ENCODE peak calls at places on chromosomes 6 and 20, in nine cellular contexts. P, C, X, I, D, V, F, U and Q are unnamed samples. For H3K4me1, the result is how much of the 10 kb centered on the place peaks cover.

GRCh38 chr6:40907198-40907701 is 131.8 kb downstream of the UNC5CL start:
- DNase-seq in I (no peak), X (no peak), F (no peak), D (peak), C (no peak), U (peak), P (peak), V (no peak), Q (no peak)

GRCh38 chr20:1333462-1334369 is 4.8 kb upstream of the SDCBP2 start:
- DNase-seq in F (no peak), U (no peak), I (peak), V (no peak), D (no peak), P (no peak), C (peak), X (no peak), Q (peak)

GRCh38 chr6:169950558-169950957 is 199.1 kb downstream of the ERMARD start:
- DNase-seq in C (peak), X (no peak), D (no peak), I (peak), V (no peak), F (no peak), U (no peak), P (peak), Q (no peak)

GRCh38 chr6:130927305-130927704 is 100.1 kb downstream of the SMLR1 start:
- DNase-seq in U (no peak), P (no peak), V (no peak), D (no peak), I (no peak), C (no peak), X (no peak), F (no peak), Q (no peak)

GRCh38 chr6:24583463-24584389 is 62.3 kb downstream of the KIAA0319 start:
- DNase-seq in F (peak), D (peak), P (peak), X (peak), C (peak), U (peak), I (peak), V (peak), Q (peak)

GRCh38 chr6:145814035-145814500 is 527 bp downstream of the FBXO30 start:
- DNase-seq in C (no peak), F (peak), I (peak), U (no peak), P (peak), D (peak), X (no peak), V (peak), Q (no peak)

GRCh38 chr6:157789297-157789696 is 33.7 kb upstream of the SNX9 start:
- DNase-seq in C (no peak), D (no peak), V (no peak), P (no peak), X (no peak), U (no peak), I (no peak), F (no peak), Q (no peak)

GRCh38 chr20:62696999-62697398 is 11.6 kb upstream of the NTSR1 start:
- DNase-seq in X (no peak), U (no peak), F (no peak), P (no peak), C (no peak), V (no peak), I (no peak), D (no peak), Q (no peak)

GRCh38 chr6:32943864-32944263 is 3.0 kb upstream of the HLA-DMB start:
- DNase-seq in D (no peak), F (no peak), P (no peak), I (no peak), C (no peak), V (no peak), U (no peak), X (no peak), Q (no peak)

GRCh38 chr6:40391086-40391485 is 196.1 kb downstream of the LRFN2 start:
- DNase-seq in X (no peak), P (no peak), I (no peak), V (no peak), F (no peak), C (no peak), U (no peak), D (no peak), Q (no peak)

GRCh38 chr6:129923520-129923919 is 62.4 kb upstream of the TMEM244 start:
- DNase-seq in X (no peak), F (no peak), P (no peak), U (no peak), C (no peak), V (no peak), D (no peak), I (no peak), Q (no peak)

GRCh38 chr6:111565316-111566221 is 40.1 kb downstream of the TRAF3IP2 start:
- DNase-seq in X (no peak), P (peak), I (no peak), V (no peak), F (no peak), C (no peak), D (peak), U (no peak), Q (no peak)

GRCh38 chr20:40521962-40522361 is 167.1 kb downstream of the MAFB start:
- DNase-seq in P (no peak), F (no peak), C (no peak), V (no peak), I (no peak), D (no peak), X (no peak), U (no peak), Q (no peak)

DNA sequence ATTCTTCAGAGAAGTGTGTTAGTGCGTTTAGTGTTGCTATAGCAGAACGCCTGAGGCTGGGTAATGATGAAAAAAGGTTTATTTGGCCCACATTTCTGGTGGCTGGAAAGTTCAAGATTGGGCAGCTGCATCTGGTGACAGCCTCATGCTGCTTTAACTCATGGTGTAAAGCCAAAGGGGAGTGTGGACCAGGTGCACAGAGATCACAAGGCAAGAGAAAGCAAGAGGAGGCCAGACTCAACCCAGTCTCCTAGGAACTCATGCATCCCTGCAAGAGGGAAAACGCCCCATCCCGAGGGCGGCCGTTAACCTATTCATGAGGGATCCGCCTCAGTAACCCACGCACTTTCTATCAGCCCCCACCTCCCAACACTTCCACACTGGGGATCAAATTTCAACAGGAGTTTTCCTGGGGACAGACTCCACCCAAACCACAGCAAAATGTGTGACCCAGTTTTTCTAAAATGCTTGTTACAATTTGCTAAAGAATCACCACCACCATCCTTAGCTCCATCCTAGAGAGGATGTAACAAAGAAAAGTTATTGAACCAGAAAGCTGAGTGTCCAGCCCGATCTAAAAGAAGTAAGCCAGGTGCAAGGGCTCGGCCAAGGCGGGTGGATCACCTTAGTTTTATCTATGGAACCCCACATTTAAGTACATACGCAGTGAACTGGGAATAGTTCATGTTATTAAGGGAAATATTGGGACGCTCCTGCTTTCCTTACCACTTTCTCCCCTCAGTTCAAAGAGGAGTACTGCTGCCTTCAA is 164.8 kb downstream of the QKI start:
- DNase-seq in I (no peak), P (no peak), C (no peak), D (no peak), F (no peak), X (no peak), V (no peak), U (no peak), Q (no peak)
- TF ChIP-seq POLR2A in I (no peak), P (no peak), C (no peak), D (no peak), F (no peak), X (peak), V (no peak), U (peak), Q (no peak)

DNA sequence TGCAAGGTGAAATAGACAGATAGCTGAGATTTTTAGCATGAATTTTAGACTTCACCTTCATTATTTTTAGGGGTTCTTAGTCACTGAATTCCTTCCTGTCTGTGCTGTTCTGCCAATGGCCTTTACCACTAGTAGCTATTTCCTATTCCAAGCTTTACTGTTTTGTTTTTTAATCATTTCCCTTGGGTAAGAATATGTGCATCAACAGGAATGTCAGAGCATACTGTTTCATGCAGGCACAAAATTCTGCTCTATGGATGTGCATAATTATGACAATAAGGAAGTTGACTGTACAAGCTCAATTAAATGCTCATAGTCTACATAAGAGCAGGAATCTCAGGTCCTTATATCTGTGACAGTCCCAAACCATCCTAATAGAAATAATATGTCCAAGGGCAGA is 5.0 kb downstream of the TNFAIP3 start:
- DNase-seq in U (peak), X (no peak), D (no peak), I (no peak), V (no peak), C (no peak), F (no peak), P (no peak), Q (no peak)
- H3K4me1 ChIP-seq in U (under half), X (half or more), D (under half), I (under half), V (under half), C (under half), F (half or more), P (half or more), Q (half or more)

GRCh38 chr6:159758031-159759001 is 3.5 kb upstream of the ACAT2 start:
- DNase-seq in X (no peak), P (no peak), I (no peak), F (no peak), V (no peak), D (no peak), U (no peak), C (no peak), Q (no peak)

GRCh38 chr6:159754401-159754800 is 7.4 kb upstream of the ACAT2 start:
- DNase-seq in C (no peak), F (no peak), X (no peak), P (no peak), V (no peak), D (no peak), U (no peak), I (no peak), Q (no peak)

GRCh38 chr6:159753081-159753872 is 8.6 kb upstream of the ACAT2 start:
- DNase-seq in P (no peak), V (no peak), U (no peak), I (no peak), F (no peak), X (no peak), C (no peak), D (no peak), Q (no peak)

GRCh38 chr6:159756508-159756907 is 5.3 kb upstream of the ACAT2 start:
- DNase-seq in D (no peak), F (no peak), X (no peak), C (no peak), I (no peak), U (no peak), P (no peak), V (no peak), Q (no peak)

GRCh38 chr6:159754959-159755914 is 6.6 kb upstream of the ACAT2 start:
- DNase-seq in V (no peak), I (no peak), U (no peak), P (no peak), X (no peak), D (no peak), F (no peak), C (no peak), Q (no peak)
- TF ChIP-seq POLR2A in V (no peak), I (no peak), U (no peak), P (no peak), X (no peak), D (no peak), F (no peak), C (no peak), Q (no peak)

GRCh38 chr20:50523552-50524167 is 13.5 kb downstream of the PTPN1 start:
- DNase-seq in U (peak), X (no peak), I (no peak), C (no peak), D (no peak), V (no peak), P (no peak), F (no peak), Q (no peak)

GRCh38 chr20:50520222-50520877 is 10.2 kb downstream of the PTPN1 start:
- DNase-seq in V (no peak), U (no peak), X (no peak), I (no peak), P (no peak), C (no peak), F (no peak), D (no peak), Q (no peak)

GRCh38 chr20:50521709-50522674 is 11.8 kb downstream of the PTPN1 start:
- DNase-seq in C (no peak), D (no peak), V (no peak), F (no peak), U (no peak), I (no peak), X (no peak), P (no peak), Q (no peak)

GRCh38 chr20:50519036-50519780 is 9.0 kb downstream of the PTPN1 start:
- DNase-seq in V (no peak), D (no peak), X (no peak), C (peak), U (no peak), I (no peak), P (no peak), F (no peak), Q (no peak)

DNA sequence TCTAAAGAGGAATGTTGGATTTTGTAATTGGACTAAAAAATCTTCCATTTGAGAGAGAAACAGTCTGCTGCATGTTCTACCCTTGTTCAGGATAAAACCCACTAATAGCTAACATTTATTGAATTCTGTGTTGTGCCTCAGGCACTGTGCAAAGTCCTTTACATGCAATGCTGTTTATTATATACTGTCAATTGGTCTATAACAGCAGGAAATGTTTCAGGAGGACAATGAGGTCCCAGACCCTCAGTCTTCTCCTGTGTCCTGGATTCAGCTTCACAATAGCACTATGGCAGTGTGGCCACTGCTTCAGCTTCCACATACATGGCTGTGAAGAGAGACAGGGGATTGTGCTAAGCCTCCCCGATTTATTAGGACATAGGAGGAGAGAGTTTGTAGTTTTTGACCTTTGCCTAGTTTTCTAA is 11.0 kb downstream of the PTPN1 start:
- DNase-seq in C (no peak), P (no peak), I (no peak), X (no peak), V (no peak), U (no peak), D (no peak), F (no peak), Q (no peak)
- H3K4me1 ChIP-seq in C (under half), P (under half), I (under half), X (half or more), V (half or more), U (under half), D (under half), F (half or more), Q (half or more)

GRCh38 chr6:26225848-26226590 is 138.8 kb downstream of the HFE start:
- DNase-seq in V (no peak), D (no peak), I (no peak), F (no peak), X (no peak), P (no peak), U (no peak), C (no peak), Q (no peak)
- TF ChIP-seq POLR2A in V (no peak), D (no peak), I (no peak), F (no peak), X (no peak), P (no peak), U (no peak), C (no peak), Q (no peak)

DNA sequence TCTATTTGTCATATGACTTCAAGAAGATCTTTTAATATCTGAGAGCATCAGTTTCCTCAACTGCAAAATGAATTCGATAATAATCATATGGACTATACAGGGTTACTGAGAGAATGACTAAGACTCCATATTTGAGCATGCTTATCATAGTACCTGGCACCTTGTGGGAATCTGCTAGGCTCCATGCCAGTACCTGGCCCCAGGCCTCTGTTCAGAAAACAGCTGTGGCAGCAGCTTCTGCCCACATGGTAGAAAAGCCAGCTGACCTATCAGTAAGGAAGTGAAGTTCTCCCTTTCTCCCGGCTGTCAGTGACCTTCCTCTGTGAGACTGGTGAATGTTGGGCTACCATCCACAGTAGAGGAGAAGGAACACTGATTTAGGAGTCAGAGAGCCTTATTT is 574.9 kb upstream of the CHD6 start:
- DNase-seq in X (no peak), P (peak), U (no peak), V (no peak), I (no peak), D (no peak), F (no peak), C (no peak), Q (no peak)
- H3K4me1 ChIP-seq in X (under half), P (under half), U (under half), V (under half), I (under half), D (under half), F (under half), C (under half), Q (under half)

GRCh38 chr6:44257753-44258324 is 511 bp upstream of the SLC35B2 start:
- DNase-seq in V (no peak), X (no peak), I (no peak), U (no peak), F (no peak), C (peak), P (no peak), D (no peak), Q (no peak)

GRCh38 chr6:44255848-44256247 is 1.5 kb downstream of the SLC35B2 start:
- DNase-seq in I (no peak), C (no peak), F (no peak), P (no peak), X (no peak), V (no peak), U (no peak), D (no peak), Q (no peak)

GRCh38 chr6:44256291-44257006 is 879 bp downstream of the SLC35B2 start:
- DNase-seq in X (no peak), U (no peak), V (no peak), D (no peak), P (peak), C (no peak), F (no peak), I (peak), Q (peak)

GRCh38 chr6:44258325-44258863 is 1.1 kb upstream of the SLC35B2 start:
- DNase-seq in X (no peak), F (no peak), P (no peak), U (no peak), I (no peak), C (no peak), D (no peak), V (no peak), Q (peak)

DNA sequence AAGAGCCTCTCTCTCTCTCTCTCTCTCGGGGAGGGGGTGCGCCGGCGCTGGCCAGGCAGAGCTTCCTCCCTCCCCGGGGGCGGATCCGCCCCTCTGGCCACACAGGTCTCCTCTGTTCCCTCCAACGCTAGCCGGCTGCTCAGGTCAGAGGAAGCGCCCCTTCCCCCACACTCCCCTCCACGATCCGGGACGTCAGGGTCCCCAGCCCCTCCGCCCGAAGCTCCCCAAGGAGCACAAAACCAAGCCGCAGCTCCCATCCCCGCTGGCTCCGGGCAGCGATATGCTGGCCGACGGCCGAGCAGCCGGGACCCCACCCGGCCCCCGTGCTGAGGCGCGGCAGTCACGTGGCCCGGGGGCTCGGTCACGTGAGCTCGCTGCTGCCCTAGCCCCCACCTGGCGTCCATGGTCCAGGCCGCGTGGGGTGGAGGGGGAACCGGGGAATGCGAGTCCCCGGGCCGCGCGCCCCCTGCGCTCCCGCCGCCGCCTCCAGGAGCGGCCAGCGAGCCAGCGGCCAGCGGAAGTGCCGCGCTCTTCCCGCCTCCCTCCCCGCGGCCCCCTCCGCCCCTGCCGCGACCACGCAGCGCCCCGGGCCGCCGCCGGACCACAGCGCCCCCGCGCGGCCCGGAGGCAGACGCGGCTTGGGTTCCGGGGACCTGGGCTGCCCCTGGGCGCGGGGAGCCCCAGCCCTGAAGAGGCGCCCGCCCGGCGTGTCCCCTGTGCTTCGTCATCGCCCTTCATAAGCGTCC is at the start of gene SLC35B2:
- DNase-seq in U (peak), X (peak), V (peak), D (peak), P (peak), F (peak), I (peak), C (peak), Q (peak)
- TF ChIP-seq POLR2A in U (peak), X (peak), V (peak), D (peak), P (peak), F (peak), I (peak), C (peak), Q (peak)

GRCh38 chr20:58898629-58899028 is 46.1 kb downstream of the GNAS start:
- DNase-seq in F (no peak), D (no peak), I (no peak), X (no peak), C (no peak), V (no peak), P (no peak), U (no peak), Q (no peak)

GRCh38 chr20:58895796-58896180 is 43.3 kb downstream of the GNAS start:
- DNase-seq in F (no peak), C (no peak), I (no peak), U (no peak), P (no peak), D (no peak), V (no peak), X (no peak), Q (no peak)

GRCh38 chr20:58896820-58897219 is 44.3 kb downstream of the GNAS start:
- DNase-seq in V (no peak), C (no peak), F (no peak), U (no peak), P (no peak), X (no peak), I (no peak), D (no peak), Q (no peak)

GRCh38 chr20:58899518-58899917 is 47.0 kb downstream of the GNAS start:
- DNase-seq in F (no peak), I (no peak), V (no peak), D (no peak), X (no peak), P (no peak), U (no peak), C (no peak), Q (no peak)

DNA sequence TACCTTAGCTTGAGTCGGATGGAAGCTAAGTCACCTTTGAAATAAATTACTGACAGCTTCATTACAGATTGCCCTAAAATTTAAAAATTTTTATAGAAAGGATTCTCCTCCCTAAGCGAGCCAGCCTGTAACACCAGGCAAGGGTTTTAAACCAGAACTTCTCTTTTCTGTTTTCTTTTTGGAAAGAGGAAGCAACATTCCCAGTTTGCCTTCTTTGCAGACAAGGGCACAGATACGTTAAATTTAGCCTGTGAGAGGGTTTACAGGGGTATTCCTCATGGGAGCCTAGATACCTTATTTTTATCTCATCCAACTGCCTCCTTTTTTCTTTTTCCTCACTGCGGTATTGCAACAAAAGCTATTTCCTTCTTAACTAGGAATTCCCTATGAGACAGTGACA is 45.0 kb downstream of the GNAS start:
- DNase-seq in C (no peak), U (no peak), F (no peak), D (no peak), P (no peak), I (no peak), V (no peak), X (no peak), Q (no peak)
- H3K4me1 ChIP-seq in C (under half), U (half or more), F (half or more), D (under half), P (half or more), I (under half), V (half or more), X (half or more), Q (half or more)